ENCODE peak calls at places on chromosomes 5 and 9, in nine cellular contexts. R is foreskin fibroblast; L is NCI-H69; A is tibial nerve; X is LHCN-M2; F is kidney tubule cell; W is fibroblast of lung; I is activated CD8-positive, alpha-beta T cell treated with anti-CD3 and anti-CD28 coated beads, Interleukin-2, amount 10 ng/mL, durations not matched to agents 7 days and 5 days; Y is mesendoderm. O is an unnamed sample.

GRCh38 chr9:108467653-108468324 is 388.0 kb downstream of the ACTL7B start:
- DNase-seq in R (peak), L (no peak), A (no peak), X (peak), F (peak), W (peak), I (no peak), Y (no peak), O (peak)

GRCh38 chr9:104361207-104361606 is 142.9 kb upstream of the OR13F1 start:
- DNase-seq in R (no peak), L (no peak), A (no peak), X (no peak), F (no peak), W (no peak), I (no peak), Y (no peak), O (no peak)

GRCh38 chr5:178234753-178235599 is 2.4 kb upstream of the PHYKPL start:
- DNase-seq in R (peak), L (peak), A (peak), X (peak), F (peak), W (peak), I (peak), Y (peak), O (peak)

GRCh38 chr5:127088226-127088625 is 14.9 kb upstream of the C5orf63 start:
- DNase-seq in R (peak), L (no peak), A (no peak), X (peak), F (peak), W (peak), I (no peak), Y (no peak), O (peak)

GRCh38 chr9:16515879-16516289 is 354.6 kb downstream of the BNC2 start:
- DNase-seq in R (peak), L (peak), A (peak), X (peak), F (no peak), W (peak), I (no peak), Y (peak), O (peak)

GRCh38 chr5:113166710-113167366 is 190.2 kb downstream of the DCP2 start:
- DNase-seq in R (peak), L (peak), A (no peak), X (peak), F (peak), W (peak), I (no peak), Y (no peak), O (peak)

GRCh38 chr9:26811106-26811505 is 81.5 kb downstream of the CAAP1 start:
- DNase-seq in R (no peak), L (no peak), A (no peak), X (peak), F (peak), W (peak), I (no peak), Y (no peak), O (no peak)

GRCh38 chr5:176578391-176578808 is 29.3 kb downstream of the CDHR2 start:
- DNase-seq in R (peak), L (peak), A (peak), X (no peak), F (peak), W (peak), I (peak), Y (peak), O (peak)

GRCh38 chr5:76180817-76181805 is 97.9 kb downstream of the SV2C start:
- DNase-seq in R (no peak), L (no peak), A (no peak), X (no peak), F (peak), W (no peak), I (no peak), Y (no peak), O (peak)

GRCh38 chr9:129069128-129069824 is 11.6 kb upstream of the DOLPP1 start:
- DNase-seq in R (no peak), L (no peak), A (peak), X (peak), F (no peak), W (no peak), I (peak), Y (peak), O (no peak)

GRCh38 chr5:29588276-29588675 is 1605.2 kb upstream of the CDH6 start:
- DNase-seq in R (no peak), L (no peak), A (no peak), X (no peak), F (no peak), W (no peak), I (no peak), Y (no peak), O (no peak)

GRCh38 chr5:137186759-137187461 is 312.2 kb downstream of the SPOCK1 start:
- DNase-seq in R (peak), L (no peak), A (peak), X (peak), F (peak), W (peak), I (no peak), Y (no peak), O (peak)

GRCh38 chr5:126610616-126611015 is 9.9 kb downstream of the PHAX start:
- DNase-seq in R (no peak), L (no peak), A (no peak), X (no peak), F (no peak), W (no peak), I (no peak), Y (no peak), O (no peak)

GRCh38 chr5:75434107-75434506 is 77.3 kb downstream of the CERT1 start:
- DNase-seq in R (peak), L (no peak), A (no peak), X (no peak), F (no peak), W (peak), I (no peak), Y (no peak), O (no peak)

GRCh38 chr9:77748214-77748772 is 100.2 kb upstream of the GNA14 start:
- DNase-seq in R (no peak), L (peak), A (no peak), X (no peak), F (no peak), W (no peak), I (no peak), Y (no peak), O (no peak)

GRCh38 chr5:122170630-122171029 is 41.3 kb downstream of the ZNF474 start:
- DNase-seq in R (peak), L (peak), A (no peak), X (peak), F (peak), W (peak), I (no peak), Y (peak), O (no peak)

GRCh38 chr5:147321569-147321968 is 86.7 kb downstream of the STK32A start:
- DNase-seq in R (no peak), L (peak), A (no peak), X (no peak), F (no peak), W (no peak), I (no peak), Y (no peak), O (no peak)